ENCODE peak calls at places on chromosomes 13 and 19, in five cellular contexts. X, Y, L, B and A are unnamed samples. For H3K36me3 and H3K9me3, the result is how much of the 10 kb centered on the place peaks cover.

GRCh38 chr13:41611385-41611784 is 154.0 kb downstream of the RGCC start:
- DNase-seq in X (no peak), B (no peak), Y (no peak), L (no peak), A (no peak)

GRCh38 chr19:50975766-50976165 is 6.4 kb upstream of the KLK6 start:
- DNase-seq in X (no peak), Y (peak), L (no peak), B (no peak), A (peak)

GRCh38 chr19:16714702-16715294 is 4.8 kb upstream of the NWD1 start:
- DNase-seq in X (no peak), B (peak), L (peak), Y (peak), A (peak)

GRCh38 chr13:85431720-85432119 is 367.5 kb downstream of the SLITRK6 start:
- DNase-seq in Y (no peak), B (no peak), X (peak), L (no peak), A (no peak)

GRCh38 chr19:18046066-18046718 is 38.2 kb downstream of the ARRDC2 start:
- DNase-seq in X (peak), L (peak), B (peak), Y (peak), A (no peak)

GRCh38 chr13:57799624-57800023 is 168.1 kb downstream of the PCDH17 start:
- DNase-seq in Y (no peak), X (no peak), L (no peak), B (no peak), A (no peak)

GRCh38 chr13:32940601-32941000 is 75.6 kb upstream of the KL start:
- DNase-seq in B (peak), Y (no peak), X (peak), L (peak), A (no peak)

GRCh38 chr19:42242512-42243409 is at the start of gene GSK3A:
- DNase-seq in B (peak), Y (peak), L (peak), X (peak), A (peak)

GRCh38 chr19:13036366-13036976 is 41.2 kb downstream of the NFIX start:
- DNase-seq in B (no peak), L (peak), X (no peak), Y (peak), A (peak)

GRCh38 chr19:4802711-4803110 is 11.2 kb downstream of the FEM1A start:
- DNase-seq in L (no peak), X (no peak), B (no peak), Y (no peak), A (no peak)

GRCh38 chr13:65985632-65986031 is 1244.5 kb downstream of the PCDH9 start:
- DNase-seq in X (no peak), L (no peak), B (no peak), Y (peak), A (peak)

GRCh38 chr19:16148443-16149045 is 5.1 kb downstream of the HSH2D start:
- DNase-seq in B (no peak), Y (no peak), L (no peak), X (no peak), A (no peak)

GRCh38 chr13:80336335-80336734 is 4.6 kb downstream of the SPRY2 start:
- DNase-seq in Y (no peak), X (no peak), B (peak), L (peak), A (no peak)

GRCh38 chr19:50710094-50710493 is 9.5 kb downstream of the SHANK1 start:
- DNase-seq in X (no peak), Y (peak), L (peak), B (no peak), A (no peak)

GRCh38 chr13:85419611-85420010 is 379.6 kb downstream of the SLITRK6 start:
- DNase-seq in X (no peak), Y (no peak), B (no peak), L (no peak), A (no peak)

GRCh38 chr19:1882089-1882785 is 3.1 kb downstream of the ABHD17A start:
- DNase-seq in B (no peak), L (no peak), X (no peak), Y (no peak), A (no peak)

GRCh38 chr19:49481020-49481683 is 6.3 kb upstream of the RPL13A start:
- DNase-seq in X (peak), B (no peak), L (no peak), Y (no peak), A (no peak)

GRCh38 chr19:37077615-37077928 is 661 bp upstream of the ZNF420 start:
- DNase-seq in L (no peak), Y (peak), B (peak), X (no peak), A (no peak)

GRCh38 chr19:1017115-1017905 is 3.6 kb downstream of the TMEM259 start:
- DNase-seq in B (no peak), L (no peak), Y (peak), X (peak), A (no peak)

GRCh38 chr19:39890755-39891551 is 43.5 kb downstream of the FCGBP start:
- DNase-seq in L (no peak), X (peak), Y (no peak), B (no peak), A (no peak)

GRCh38 chr13:43782686-43783085 is 4.1 kb downstream of the ENOX1 start:
- DNase-seq in L (peak), X (no peak), Y (no peak), B (no peak), A (no peak)

GRCh38 chr13:53605306-53605705 is 576.7 kb downstream of the OLFM4 start:
- DNase-seq in X (no peak), L (no peak), Y (no peak), B (no peak), A (no peak)

GRCh38 chr13:41019027-41019487 is at the start of gene ELF1:
- DNase-seq in Y (peak), L (peak), X (peak), B (peak), A (no peak)

GRCh38 chr19:33705090-33705847 is 83.5 kb downstream of the CHST8 start:
- DNase-seq in L (no peak), B (no peak), X (peak), Y (no peak), A (peak)

GRCh38 chr19:1766800-1767352 is 13.6 kb downstream of the ONECUT3 start:
- DNase-seq in L (no peak), B (no peak), X (no peak), Y (no peak), A (no peak)

GRCh38 chr19:15072930-15073647 is 8.9 kb upstream of the OR1I1 start:
- DNase-seq in B (no peak), X (no peak), L (no peak), Y (peak), A (peak)

GRCh38 chr19:703651-704446 is 4.9 kb upstream of the PALM start:
- DNase-seq in L (peak), B (peak), Y (peak), X (peak), A (peak)

GRCh38 chr19:45920458-45920857 is 5.9 kb upstream of the NANOS2 start:
- DNase-seq in X (peak), B (no peak), L (no peak), Y (no peak), A (no peak)

GRCh38 chr19:9586764-9587163 is 2.5 kb upstream of the ZNF121 start:
- DNase-seq in L (peak), X (no peak), B (peak), Y (peak), A (peak)

GRCh38 chr13:20814224-20814910 is 40.6 kb upstream of the EEF1AKMT1 start:
- DNase-seq in Y (peak), B (peak), X (peak), L (peak), A (no peak)

GRCh38 chr13:20808874-20809273 is 35.1 kb upstream of the EEF1AKMT1 start:
- DNase-seq in X (no peak), Y (no peak), L (no peak), B (no peak), A (no peak)

GRCh38 chr13:20815469-20815868 is 41.7 kb upstream of the EEF1AKMT1 start:
- DNase-seq in Y (peak), L (peak), X (no peak), B (no peak), A (no peak)

GRCh38 chr13:20812890-20813289 is 39.1 kb upstream of the EEF1AKMT1 start:
- DNase-seq in L (no peak), Y (no peak), B (no peak), X (no peak), A (peak)

DNA sequence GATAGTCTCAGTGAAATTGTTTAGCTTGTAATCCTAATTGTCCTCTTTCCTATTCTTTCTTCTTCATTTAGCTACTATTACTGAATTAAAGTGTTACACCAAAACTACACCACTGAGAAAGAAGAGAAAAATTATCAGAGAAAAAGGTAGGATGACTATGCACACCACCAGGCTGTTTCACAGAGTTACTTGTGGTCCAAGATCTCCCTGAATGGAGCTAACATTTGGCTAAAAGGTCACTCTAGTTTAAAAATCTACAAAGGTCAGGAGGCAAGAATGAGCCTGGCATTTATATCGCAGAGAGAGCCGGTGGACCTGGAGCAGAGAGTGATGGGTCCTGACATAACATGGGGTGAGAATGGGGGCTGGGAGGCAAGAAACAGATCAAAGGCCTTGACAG is 37.0 kb upstream of the EEF1AKMT1 start:
- DNase-seq in Y (no peak), X (no peak), B (no peak), L (no peak), A (no peak)
- H3K36me3 ChIP-seq in Y (under half), X (under half), B (under half), L (under half), A (half or more)

GRCh38 chr13:30789360-30789862 is 54.1 kb downstream of the ALOX5AP start:
- DNase-seq in X (no peak), B (no peak), Y (no peak), L (peak), A (no peak)

GRCh38 chr13:30785146-30785845 is 50.0 kb downstream of the ALOX5AP start:
- DNase-seq in X (no peak), Y (no peak), B (peak), L (no peak), A (no peak)

GRCh38 chr13:30790592-30790991 is 55.2 kb downstream of the ALOX5AP start:
- DNase-seq in L (no peak), B (no peak), Y (no peak), X (no peak), A (no peak)

GRCh38 chr13:30791354-30791921 is 56.1 kb downstream of the ALOX5AP start:
- DNase-seq in B (peak), L (peak), X (no peak), Y (no peak), A (no peak)

DNA sequence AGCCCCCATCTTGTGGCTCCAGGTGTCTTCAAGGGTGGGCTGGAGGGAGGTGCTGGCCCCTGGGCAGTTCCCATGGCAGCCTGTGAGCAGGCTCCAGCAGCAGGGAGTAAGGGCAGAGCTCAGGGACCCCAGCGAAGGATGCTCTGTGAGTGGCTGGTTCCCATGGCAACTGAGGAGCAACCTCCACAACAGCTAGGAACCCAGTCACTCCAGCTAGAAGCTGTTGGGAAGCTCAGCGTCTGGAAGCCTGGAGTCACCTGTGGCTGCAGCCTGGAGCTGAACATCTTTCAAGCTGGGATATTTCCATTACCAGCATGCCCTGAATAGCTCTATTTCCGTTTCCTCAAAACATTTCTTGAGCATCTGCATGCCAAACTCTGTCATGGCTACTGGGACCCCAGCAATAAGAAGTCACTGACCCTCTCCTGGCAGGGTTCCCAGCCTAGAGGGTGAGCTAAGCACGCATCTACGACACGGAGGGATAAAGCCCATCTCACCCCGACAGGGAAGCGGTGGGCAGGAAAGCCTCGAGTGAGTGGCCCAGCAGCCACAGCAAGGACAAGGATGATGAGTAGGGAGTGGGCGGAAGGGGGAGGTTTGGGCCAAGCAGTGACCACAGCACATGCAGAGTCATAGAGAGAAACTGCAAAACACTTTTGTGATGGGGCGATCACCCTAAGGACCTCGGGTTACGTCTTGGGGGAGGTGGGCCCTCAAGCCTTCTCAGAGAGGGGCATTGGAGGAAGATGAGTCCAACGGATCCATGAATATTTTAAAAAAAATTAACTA is 52.6 kb downstream of the ALOX5AP start:
- DNase-seq in X (no peak), L (peak), Y (no peak), B (no peak), A (no peak)
- H3K9ac ChIP-seq in X (no peak), L (no peak), Y (no peak), B (no peak), A (no peak)

GRCh38 chr13:23087884-23088283 is 92.9 kb upstream of the SGCG start:
- DNase-seq in X (no peak), L (peak), B (peak), Y (peak), A (peak)

GRCh38 chr13:23086951-23087350 is 93.8 kb upstream of the SGCG start:
- DNase-seq in Y (no peak), L (no peak), X (no peak), B (no peak), A (no peak)

GRCh38 chr13:23081246-23081645 is 99.5 kb upstream of the SGCG start:
- DNase-seq in X (no peak), Y (no peak), L (peak), B (peak), A (no peak)

GRCh38 chr13:23081901-23082300 is 98.9 kb upstream of the SGCG start:
- DNase-seq in Y (no peak), L (no peak), X (no peak), B (no peak), A (no peak)
- H3K9me3 ChIP-seq in Y (under half), L (under half), X (under half), B (under half), A (under half)

GRCh38 chr19:56356944-56357343 is 36.4 kb downstream of the ZNF582 start:
- DNase-seq in L (peak), Y (no peak), B (no peak), X (no peak), A (no peak)

GRCh38 chr19:56355517-56355916 is 37.8 kb downstream of the ZNF582 start:
- DNase-seq in L (no peak), B (no peak), X (no peak), Y (no peak), A (no peak)

DNA sequence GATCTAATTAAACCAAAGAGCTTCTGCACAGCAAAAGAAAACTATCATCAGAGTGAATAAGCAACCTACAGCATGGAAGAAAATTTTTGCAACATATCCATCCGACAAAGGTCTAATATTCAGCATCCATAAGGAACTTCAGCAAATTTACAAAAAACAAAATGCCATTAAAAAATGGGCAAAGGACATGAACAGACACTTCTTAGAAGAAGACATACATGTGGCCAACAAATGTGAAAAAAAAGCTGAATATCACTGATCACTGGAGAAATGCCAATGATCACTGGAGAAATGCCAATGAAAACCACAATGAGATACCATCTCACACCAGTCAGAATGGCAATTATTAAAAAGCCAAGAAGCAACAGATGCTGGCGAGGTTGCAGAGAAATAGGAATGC is 32.5 kb downstream of the ZNF582 start:
- DNase-seq in X (no peak), Y (no peak), L (no peak), B (no peak), A (no peak)
- H3K36me3 ChIP-seq in X (under half), Y (under half), L (under half), B (under half), A (under half)

GRCh38 chr19:30063184-30064020 is 121.4 kb downstream of the URI1 start:
- DNase-seq in Y (no peak), X (peak), L (no peak), B (no peak), A (peak)

GRCh38 chr19:30065680-30066606 is 123.9 kb downstream of the URI1 start:
- DNase-seq in X (peak), Y (no peak), L (no peak), B (no peak), A (peak)

GRCh38 chr19:30066781-30067759 is 125.0 kb downstream of the URI1 start:
- DNase-seq in Y (no peak), L (no peak), B (no peak), X (peak), A (peak)

GRCh38 chr19:30064021-30064699 is 122.1 kb downstream of the URI1 start:
- DNase-seq in Y (no peak), X (peak), B (no peak), L (no peak), A (peak)

GRCh38 chr19:30064776-30065494 is 122.9 kb downstream of the URI1 start:
- DNase-seq in Y (no peak), B (no peak), L (no peak), X (peak), A (peak)
- H3K9ac ChIP-seq in Y (no peak), B (no peak), L (no peak), X (no peak), A (no peak)

GRCh38 chr19:57377498-57378146 is 12.0 kb upstream of the ZNF548 start:
- DNase-seq in B (peak), X (no peak), L (no peak), Y (no peak), A (no peak)

GRCh38 chr19:57374179-57374578 is 10.8 kb downstream of the TRAPPC2B start:
- DNase-seq in L (no peak), X (no peak), B (no peak), Y (no peak), A (no peak)
- H3K9me3 ChIP-seq in L (under half), X (under half), B (under half), Y (under half), A (half or more)